ENCODE peak calls at places on chromosomes 2 and 18, in seven cellular contexts. J is RWPE1, L is omental fat pad, T is mesothelial cell of epicardium, M is MCF 10A, I is spleen, Q is transverse colon. H is an unnamed sample.

GRCh38 chr2:237695201-237695780 is 67.9 kb downstream of the LRRFIP1 start:
- DNase-seq in J (peak; percentile 74), L (no peak), T (no peak), M (peak; percentile 94), I (no peak), Q (no peak), H (no peak)

GRCh38 chr18:73315381-73315780 is 447.6 kb upstream of the NETO1 start:
- DNase-seq in J (no peak), L (no peak), T (no peak), M (no peak), I (no peak), Q (no peak), H (no peak)

GRCh38 chr2:31371691-31372090 is 42.9 kb downstream of the XDH start:
- DNase-seq in J (no peak), L (no peak), T (no peak), M (no peak), I (no peak), Q (no peak), H (no peak)

GRCh38 chr2:154707994-154708393 is 9.5 kb downstream of the KCNJ3 start:
- DNase-seq in J (no peak), L (no peak), T (no peak), M (no peak), I (no peak), Q (no peak), H (no peak)

GRCh38 chr2:100418563-100418962 is 1.1 kb upstream of the CHST10 start:
- DNase-seq in J (no peak), L (no peak), T (no peak), M (no peak), I (no peak), Q (no peak), H (no peak)

GRCh38 chr2:196992466-196992865 is 66.0 kb upstream of the PGAP1 start:
- DNase-seq in J (no peak), L (no peak), T (no peak), M (no peak), I (no peak), Q (no peak), H (no peak)

GRCh38 chr2:96088340-96089335 is 27.7 kb downstream of the ADRA2B start:
- DNase-seq in J (no peak), L (no peak), T (peak; percentile 35), M (no peak), I (peak; percentile 51), Q (no peak), H (no peak)

GRCh38 chr2:145740302-145740701 is 1220.4 kb upstream of the ZEB2 start:
- DNase-seq in J (no peak), L (no peak), T (no peak), M (peak; percentile 51), I (no peak), Q (no peak), H (no peak)

GRCh38 chr2:226796840-226797288 is 2.8 kb downstream of the IRS1 start:
- DNase-seq in J (no peak), L (no peak), T (peak; percentile 44), M (no peak), I (no peak), Q (peak; percentile 24), H (peak; percentile 84)
- TF ChIP-seq CTCF in J (peak; percentile 76), L (no peak), T (no peak), M (peak; percentile 45), I (peak; percentile 29), Q (peak; percentile 43), H (peak; percentile 23)

DNA sequence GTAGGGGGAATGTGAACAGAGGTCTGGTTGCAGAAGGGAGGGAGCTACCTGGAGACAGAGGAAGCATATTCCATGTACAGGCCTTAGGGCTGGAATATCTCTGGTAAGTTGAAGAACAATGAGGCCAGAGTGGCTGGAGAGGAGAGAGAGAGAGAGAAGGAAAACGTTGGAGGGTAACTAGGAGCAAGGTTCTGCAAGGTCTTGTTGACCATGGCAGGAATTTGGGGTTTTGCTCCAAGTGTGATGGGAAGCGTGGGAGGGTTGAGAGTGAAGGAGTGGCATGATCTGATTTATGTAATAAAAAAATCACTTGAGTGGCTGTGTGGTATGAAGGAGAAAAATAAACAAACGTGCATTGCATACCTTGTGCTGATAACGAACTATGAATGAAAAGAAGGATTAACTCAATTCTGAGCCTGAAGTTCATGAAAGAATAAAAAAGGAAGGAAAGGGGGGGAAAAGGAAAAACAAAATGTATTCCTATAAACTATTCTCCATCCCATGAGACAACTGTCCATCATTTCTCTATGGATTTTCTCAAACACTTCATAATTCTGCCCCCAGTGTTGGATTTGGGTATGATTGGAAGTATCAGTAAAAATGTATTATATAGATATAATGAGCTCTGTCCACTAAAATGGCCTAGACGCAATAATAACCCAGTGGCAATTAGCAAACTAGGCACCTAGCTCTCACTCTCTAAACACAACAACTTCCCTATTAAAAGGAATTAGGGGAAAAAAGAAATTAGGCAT is 59.7 kb upstream of the PMAIP1 start:
- DNase-seq in J (no peak), L (no peak), T (no peak), M (no peak), I (no peak), Q (no peak), H (no peak)
- TF ChIP-seq CTCF in J (peak; percentile 11), L (no peak), T (no peak), M (peak; percentile 31), I (no peak), Q (no peak), H (no peak)

GRCh38 chr2:239276813-239277193 is 124.0 kb downstream of the HDAC4 start:
- DNase-seq in J (no peak), L (no peak), T (no peak), M (no peak), I (peak; percentile 66), Q (no peak), H (no peak)

GRCh38 chr2:239273280-239274234 is 127.3 kb downstream of the HDAC4 start:
- DNase-seq in J (no peak), L (peak; percentile 21), T (no peak), M (no peak), I (peak; percentile 87), Q (peak; percentile 25), H (no peak)

GRCh38 chr2:239274391-239275001 is 126.3 kb downstream of the HDAC4 start:
- DNase-seq in J (peak; percentile 29), L (peak; percentile 31), T (no peak), M (peak; percentile 85), I (peak; percentile 83), Q (peak; percentile 36), H (no peak)

GRCh38 chr2:239275871-239276812 is 124.7 kb downstream of the HDAC4 start:
- DNase-seq in J (no peak), L (peak; percentile 20), T (no peak), M (peak; percentile 93), I (peak; percentile 82), Q (peak; percentile 59), H (peak; percentile 86)

GRCh38 chr2:239275037-239275685 is 125.7 kb downstream of the HDAC4 start:
- DNase-seq in J (peak; percentile 92), L (peak; percentile 35), T (no peak), M (peak; percentile 98), I (peak; percentile 93), Q (peak; percentile 72), H (peak; percentile 90)
- TF ChIP-seq CTCF in J (no peak), L (no peak), T (no peak), M (no peak), I (peak; percentile 26), Q (no peak), H (no peak)

GRCh38 chr18:44651453-44651852 is 29.2 kb upstream of the SETBP1 start:
- DNase-seq in J (peak; percentile 38), L (no peak), T (no peak), M (peak; percentile 73), I (no peak), Q (no peak), H (no peak)

GRCh38 chr18:44654555-44654954 is 26.1 kb upstream of the SETBP1 start:
- DNase-seq in J (peak; percentile 67), L (no peak), T (no peak), M (peak; percentile 62), I (no peak), Q (no peak), H (no peak)

GRCh38 chr18:44651918-44652317 is 28.8 kb upstream of the SETBP1 start:
- DNase-seq in J (no peak), L (no peak), T (no peak), M (no peak), I (no peak), Q (no peak), H (no peak)

DNA sequence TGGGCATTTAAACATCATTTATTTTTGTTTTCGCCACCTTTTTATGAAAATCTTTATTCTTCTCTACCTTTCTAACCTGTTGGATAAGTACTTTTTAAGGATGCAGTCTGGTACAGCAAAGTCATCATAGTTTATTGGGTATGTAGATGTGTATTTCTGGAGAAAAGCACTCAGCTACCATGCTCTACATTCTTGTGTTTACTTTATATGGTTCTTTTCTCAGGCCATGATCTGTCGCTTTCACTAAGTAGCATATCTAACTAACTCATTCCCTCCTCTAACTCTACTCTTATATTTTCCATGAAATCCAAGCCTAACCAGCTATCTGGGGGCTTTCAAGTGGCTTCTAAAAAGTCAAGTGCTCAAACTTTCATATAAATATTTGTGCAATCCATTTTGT is 25.3 kb upstream of the SETBP1 start:
- DNase-seq in J (no peak), L (no peak), T (no peak), M (no peak), I (no peak), Q (no peak), H (no peak)
- TF ChIP-seq CTCF in J (no peak), L (no peak), T (no peak), M (no peak), I (no peak), Q (no peak), H (no peak)

GRCh38 chr2:85435986-85436835 is 17.7 kb downstream of the SH2D6 start:
- DNase-seq in J (no peak), L (no peak), T (no peak), M (no peak), I (no peak), Q (no peak), H (peak; percentile 81)
- TF ChIP-seq CTCF in J (no peak), L (no peak), T (no peak), M (no peak), I (no peak), Q (no peak), H (no peak)

GRCh38 chr2:68917034-68917718 is 35.5 kb downstream of the GKN2 start:
- DNase-seq in J (no peak), L (no peak), T (no peak), M (peak; percentile 35), I (no peak), Q (no peak), H (no peak)

GRCh38 chr2:68920481-68921170 is 32.1 kb downstream of the GKN2 start:
- DNase-seq in J (no peak), L (no peak), T (no peak), M (no peak), I (no peak), Q (no peak), H (no peak)

GRCh38 chr2:68916226-68916625 is 36.5 kb downstream of the GKN2 start:
- DNase-seq in J (no peak), L (no peak), T (no peak), M (no peak), I (no peak), Q (no peak), H (no peak)

GRCh38 chr2:68915345-68915841 is 37.3 kb downstream of the GKN2 start:
- DNase-seq in J (no peak), L (no peak), T (no peak), M (no peak), I (no peak), Q (no peak), H (no peak)

GRCh38 chr2:68918497-68918896 is 34.2 kb downstream of the GKN2 start:
- DNase-seq in J (no peak), L (no peak), T (no peak), M (peak; percentile 65), I (no peak), Q (no peak), H (no peak)
- TF ChIP-seq CTCF in J (no peak), L (no peak), T (no peak), M (no peak), I (no peak), Q (no peak), H (no peak)